ENCODE peak calls at places on chromosome 21, in five cellular contexts. D is GM12878, G is K562, N is HCT116, Z is HepG2. A is an unnamed sample.

GRCh38 chr21:17819878-17820232 is 699 bp upstream of the C21orf91 start:
- DNase-seq in G (no peak), Z (peak; percentile 14), D (no peak), N (no peak), A (no peak)

GRCh38 chr21:46385846-46386725 is 62.1 kb downstream of the PCNT start:
- DNase-seq in G (no peak), N (no peak), Z (no peak), D (no peak), A (no peak)

GRCh38 chr21:14864211-14865021 is 200.4 kb downstream of the NRIP1 start:
- DNase-seq in G (peak; percentile 81), N (no peak), Z (peak; percentile 94), D (no peak), A (peak; percentile 83)

GRCh38 chr21:16081304-16081703 is 351.5 kb downstream of the USP25 start:
- DNase-seq in Z (no peak), G (no peak), D (no peak), N (no peak), A (no peak)

GRCh38 chr21:41251961-41252642 is 64.5 kb upstream of the FAM3B start:
- DNase-seq in N (no peak), D (no peak), G (no peak), Z (no peak), A (no peak)

GRCh38 chr21:42309753-42310213 is 5.4 kb downstream of the TFF3 start:
- DNase-seq in Z (no peak), G (peak; percentile 65), D (no peak), N (peak; percentile 6), A (peak; percentile 56)

GRCh38 chr21:14553422-14553821 is 7.3 kb upstream of the SAMSN1 start:
- DNase-seq in D (no peak), G (no peak), N (no peak), Z (no peak), A (no peak)

GRCh38 chr21:25722631-25723030 is 12.1 kb downstream of the ATP5PF start:
- DNase-seq in D (no peak), N (no peak), G (no peak), Z (no peak), A (no peak)

GRCh38 chr21:25963186-25963585 is 207.4 kb downstream of the APP start:
- DNase-seq in N (peak; percentile 75), Z (no peak), G (no peak), D (no peak), A (peak; percentile 29)

GRCh38 chr21:36097427-36098230 is 27.8 kb downstream of the CBR1 start:
- DNase-seq in N (no peak), D (peak; percentile 55), Z (no peak), G (peak; percentile 67), A (no peak)

GRCh38 chr21:39348040-39348354 is 891 bp downstream of the HMGN1 start:
- DNase-seq in N (no peak), D (no peak), Z (no peak), G (no peak), A (no peak)

GRCh38 chr21:41480086-41480690 is 27.8 kb downstream of the TMPRSS2 start:
- DNase-seq in N (no peak), D (no peak), Z (no peak), G (no peak), A (no peak)

GRCh38 chr21:41656946-41657525 is 109.8 kb downstream of the RIPK4 start:
- DNase-seq in Z (no peak), D (no peak), G (no peak), N (no peak), A (peak; percentile 75)

GRCh38 chr21:38527737-38528136 is 29.5 kb upstream of the ERG start:
- DNase-seq in G (no peak), N (no peak), D (no peak), Z (no peak), A (no peak)

GRCh38 chr21:14675774-14676530 is 129.8 kb upstream of the SAMSN1 start:
- DNase-seq in D (peak; percentile 48), Z (no peak), G (peak; percentile 67), N (no peak), A (peak; percentile 6)

GRCh38 chr21:37373539-37373938 is 7.0 kb downstream of the DYRK1A start:
- DNase-seq in G (no peak), D (no peak), N (no peak), Z (no peak), A (no peak)

GRCh38 chr21:36466061-36466511 is 13.8 kb downstream of the CLDN14 start:
- DNase-seq in D (no peak), N (no peak), Z (no peak), G (no peak), A (no peak)

GRCh38 chr21:26280715-26281310 is 110.2 kb upstream of the APP start:
- DNase-seq in G (no peak), N (no peak), D (no peak), Z (no peak), A (peak; percentile 27)

GRCh38 chr21:31865429-31865970 is 7.3 kb upstream of the HUNK start:
- DNase-seq in D (no peak), N (no peak), G (no peak), Z (no peak), A (no peak)

GRCh38 chr21:45975017-45975595 is 6.5 kb upstream of the COL6A1 start:
- DNase-seq in Z (no peak), N (peak; percentile 10), G (no peak), D (no peak), A (no peak)

GRCh38 chr21:29793712-29794111 is 146.1 kb downstream of the GRIK1 start:
- DNase-seq in D (no peak), N (no peak), Z (no peak), G (no peak), A (no peak)

GRCh38 chr21:17514124-17514481 is 1.3 kb downstream of the CXADR start:
- DNase-seq in D (no peak), G (no peak), N (no peak), Z (peak; percentile 27), A (peak; percentile 19)

GRCh38 chr21:37452222-37452621 is 85.6 kb downstream of the DYRK1A start:
- DNase-seq in G (no peak), D (no peak), Z (no peak), N (no peak), A (no peak)

GRCh38 chr21:46605759-46606426 is 1.0 kb upstream of the S100B start:
- DNase-seq in Z (no peak), G (no peak), D (peak; percentile 32), N (no peak), A (no peak)

GRCh38 chr21:17451364-17451869 is 61.4 kb upstream of the CXADR start:
- DNase-seq in D (no peak), Z (peak; percentile 28), N (no peak), G (no peak), A (no peak)

GRCh38 chr21:41802684-41803083 is 35.8 kb upstream of the RIPK4 start:
- DNase-seq in N (no peak), G (no peak), Z (no peak), D (no peak), A (no peak)

GRCh38 chr21:31052489-31053142 is 14.3 kb upstream of the KRTAP19-8 start:
- DNase-seq in Z (no peak), G (no peak), D (no peak), N (no peak), A (no peak)

GRCh38 chr21:37374026-37374425 is 7.5 kb downstream of the DYRK1A start:
- DNase-seq in G (no peak), N (no peak), Z (no peak), D (no peak), A (no peak)

GRCh38 chr21:26099610-26100219 is 70.9 kb downstream of the APP start:
- DNase-seq in N (no peak), D (no peak), G (peak; percentile 6), Z (no peak), A (no peak)

GRCh38 chr21:43328171-43328570 is 98.8 kb downstream of the SIK1 start:
- DNase-seq in G (no peak), Z (no peak), N (no peak), D (no peak), A (no peak)

GRCh38 chr21:14114251-14114650 is 96.5 kb downstream of the LIPI start:
- DNase-seq in D (no peak), G (no peak), Z (no peak), N (no peak), A (no peak)

GRCh38 chr21:36120304-36120902 is 14.5 kb upstream of the CBR3 start:
- DNase-seq in N (no peak), D (no peak), Z (no peak), G (no peak), A (no peak)

DNA sequence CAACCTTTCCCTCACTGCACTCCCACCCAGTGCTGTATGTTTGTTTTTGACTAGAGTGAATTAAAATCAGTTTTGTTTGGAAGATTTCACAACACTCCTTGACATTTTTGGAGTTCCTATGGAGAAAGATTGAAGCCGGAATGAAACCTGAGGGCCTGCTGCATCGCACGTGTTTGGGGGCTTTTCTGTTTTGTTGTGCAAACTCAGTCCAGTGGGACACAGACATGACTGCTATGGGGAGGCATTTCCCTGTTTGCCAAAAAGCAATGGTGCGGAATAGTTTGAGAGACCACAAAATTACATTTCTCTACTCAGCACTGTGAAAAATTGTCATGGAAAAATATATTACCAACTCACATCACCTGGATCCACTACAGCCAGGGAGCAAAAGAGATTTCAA is 43.8 kb upstream of the KCNE2 start:
- DNase-seq in Z (no peak), N (no peak), D (no peak), G (no peak), A (no peak)
- TF ChIP-seq JUND in Z (no peak), N (no peak), D (no peak), G (no peak), A (no peak)

GRCh38 chr21:44920694-44921604 is at the start of gene ITGB2:
- DNase-seq in N (no peak), Z (no peak), D (no peak), G (no peak), A (no peak)
- TF ChIP-seq JUND in N (no peak), Z (no peak), D (no peak), G (no peak), A (no peak)

DNA sequence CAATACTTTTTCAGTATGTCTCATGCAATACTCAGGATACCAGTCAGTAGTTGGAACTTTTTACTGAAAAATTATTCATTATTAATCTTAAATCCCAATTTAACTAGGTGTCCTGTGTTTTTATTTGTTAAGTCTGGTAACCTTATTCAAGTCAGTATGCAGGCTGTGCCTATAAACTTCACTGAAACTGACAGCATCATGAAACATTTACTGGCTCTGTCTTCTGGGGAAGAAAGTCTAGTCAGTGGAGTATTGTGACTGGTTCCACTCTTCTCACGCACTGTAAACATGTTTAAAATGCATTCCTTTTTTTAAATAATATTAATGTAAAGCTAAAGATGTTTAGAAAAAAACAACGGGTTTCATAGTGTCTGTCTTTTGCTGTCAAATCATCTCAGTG is 739.8 kb downstream of the LTN1 start:
- DNase-seq in G (no peak), Z (no peak), N (no peak), D (no peak), A (no peak)
- TF ChIP-seq JUND in G (no peak), Z (no peak), N (no peak), D (no peak), A (no peak)

DNA sequence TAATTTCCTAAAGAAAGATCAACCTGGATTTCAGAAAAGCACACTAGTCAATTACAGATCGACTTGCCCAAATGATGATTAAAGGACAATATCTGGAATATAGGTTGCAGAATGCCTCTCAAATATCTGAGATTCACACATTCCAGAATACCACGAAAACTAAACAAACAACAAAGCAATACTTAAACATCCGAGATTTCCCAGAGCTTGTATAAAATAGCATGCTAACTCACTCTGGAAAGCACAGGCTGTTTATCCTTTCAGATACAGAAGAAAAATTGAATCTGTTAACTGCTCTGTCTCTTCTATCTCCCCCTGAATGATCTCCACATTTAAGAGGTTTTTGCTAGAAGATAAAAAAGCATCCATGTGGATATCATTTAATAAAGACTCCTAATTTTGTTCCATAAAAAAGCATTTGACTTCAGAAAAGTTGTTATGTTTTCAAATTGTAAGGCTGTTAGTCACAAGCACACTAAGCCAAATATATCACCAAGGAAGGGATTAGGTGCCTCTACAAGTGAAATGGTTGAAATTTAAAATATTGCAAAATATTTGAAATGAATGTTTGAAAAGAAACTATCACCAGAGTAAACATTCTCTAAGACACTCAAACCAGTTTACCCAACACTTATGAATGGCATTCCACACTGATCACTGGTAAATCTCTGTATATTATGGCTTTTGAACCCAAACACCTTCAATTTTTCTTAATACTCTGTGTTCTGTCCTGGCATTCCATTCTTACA is 865.1 kb upstream of the ADAMTS5 start:
- DNase-seq in N (no peak), D (no peak), Z (no peak), G (no peak), A (no peak)
- TF ChIP-seq JUND in N (no peak), D (no peak), Z (no peak), G (no peak), A (no peak)

A was measured in T47D.